ENCODE peak calls at places on chromosomes 6 and 20, in five cellular contexts. R is heart right ventricle, U is left lung, T is body of pancreas, V is neuronal stem cell. Q is an unnamed sample. For H3K4me1 and H3K27me3, the result is how much of the 10 kb centered on the place peaks cover.

GRCh38 chr6:21331221-21331620 is 262.3 kb upstream of the SOX4 start:
- DNase-seq in T (peak), R (no peak), V (no peak), U (no peak), Q (no peak)

GRCh38 chr20:24419786-24420185 is 49.6 kb upstream of the SYNDIG1 start:
- DNase-seq in R (no peak), U (no peak), T (no peak), V (no peak), Q (no peak)

GRCh38 chr6:33428219-33428890 is 8.5 kb downstream of the SYNGAP1 start:
- DNase-seq in U (no peak), R (no peak), T (peak), V (no peak), Q (no peak)

GRCh38 chr6:491233-491632 is 99.7 kb downstream of the IRF4 start:
- DNase-seq in T (no peak), V (no peak), U (no peak), R (no peak), Q (no peak)

GRCh38 chr20:41524980-41525613 is 93.1 kb downstream of the CHD6 start:
- DNase-seq in U (peak), V (no peak), R (peak), T (peak), Q (no peak)

GRCh38 chr6:69456086-69456485 is 340.7 kb downstream of the LMBRD1 start:
- DNase-seq in U (no peak), R (no peak), V (no peak), T (no peak), Q (no peak)

GRCh38 chr6:134983823-134984222 is 33.9 kb upstream of the ALDH8A1 start:
- DNase-seq in U (no peak), R (no peak), T (no peak), V (no peak), Q (no peak)

GRCh38 chr6:111597687-111598086 is 8.0 kb downstream of the TRAF3IP2 start:
- DNase-seq in U (no peak), T (peak), R (no peak), V (no peak), Q (no peak)

GRCh38 chr20:5039255-5039657 is 37.9 kb upstream of the SLC23A2 start:
- DNase-seq in V (no peak), R (no peak), U (no peak), T (no peak), Q (no peak)

GRCh38 chr6:16049178-16049577 is 79.7 kb upstream of the MYLIP start:
- DNase-seq in T (no peak), U (no peak), V (no peak), R (no peak), Q (no peak)

GRCh38 chr6:163955131-163955530 is 540.6 kb downstream of the QKI start:
- DNase-seq in V (no peak), T (no peak), U (no peak), R (no peak), Q (no peak)

GRCh38 chr6:30013296-30013922 is 47.7 kb upstream of the POLR1H start:
- DNase-seq in R (peak), U (peak), V (no peak), T (peak), Q (no peak)

GRCh38 chr6:157944983-157945931 is 36.4 kb upstream of the SYNJ2 start:
- DNase-seq in V (no peak), R (no peak), T (no peak), U (no peak), Q (no peak)

GRCh38 chr6:65448806-65449397 is 258.1 kb downstream of the EYS start:
- DNase-seq in R (no peak), T (no peak), U (no peak), V (no peak), Q (no peak)

GRCh38 chr6:170372380-170373325 is 66.1 kb downstream of the FAM120B start:
- DNase-seq in V (no peak), R (no peak), T (no peak), U (no peak), Q (no peak)

GRCh38 chr6:44074383-44075136 is 52.7 kb downstream of the MRPL14 start:
- DNase-seq in V (peak), R (peak), U (peak), T (peak), Q (no peak)

GRCh38 chr6:166515072-166515810 is 71.2 kb downstream of the RAMACL start:
- DNase-seq in R (no peak), V (no peak), T (no peak), U (no peak), Q (no peak)

GRCh38 chr20:61901421-61902212 is 164.1 kb downstream of the TAF4 start:
- DNase-seq in U (peak), V (no peak), R (peak), T (no peak), Q (no peak)

GRCh38 chr6:56992053-56992452 is 37.1 kb downstream of the BEND6 start:
- DNase-seq in R (no peak), U (no peak), V (no peak), T (no peak), Q (no peak)

GRCh38 chr20:44247676-44248419 is 740 bp downstream of the GDAP1L1 start:
- DNase-seq in R (peak), V (peak), U (no peak), T (no peak), Q (no peak)

GRCh38 chr20:44031822-44032582 is 117.3 kb downstream of the TOX2 start:
- DNase-seq in V (no peak), R (no peak), T (no peak), U (no peak), Q (no peak)

GRCh38 chr20:57526885-57527566 is 2.1 kb upstream of the CTCFL start:
- DNase-seq in U (no peak), T (no peak), V (no peak), R (no peak), Q (no peak)

GRCh38 chr20:50462093-50462685 is 48.0 kb upstream of the PTPN1 start:
- DNase-seq in R (no peak), V (no peak), T (no peak), U (no peak), Q (no peak)

GRCh38 chr20:25089096-25089495 is 7.2 kb upstream of the VSX1 start:
- DNase-seq in V (no peak), U (no peak), R (no peak), T (no peak), Q (no peak)

GRCh38 chr20:8946036-8946926 is 122.6 kb upstream of the PLCB4 start:
- DNase-seq in U (no peak), R (no peak), V (no peak), T (no peak), Q (no peak)

GRCh38 chr6:167154895-167155294 is 2.9 kb downstream of the GPR31 start:
- DNase-seq in V (no peak), T (no peak), R (no peak), U (no peak), Q (no peak)

GRCh38 chr20:4082406-4083102 is 67.2 kb upstream of the RNF24 start:
- DNase-seq in R (peak), T (peak), U (peak), V (peak), Q (peak)

GRCh38 chr6:151445482-151445881 is 6.4 kb downstream of the RMND1 start:
- DNase-seq in T (no peak), U (no peak), R (no peak), V (no peak), Q (no peak)

GRCh38 chr6:151451417-151451949 is 443 bp downstream of the RMND1 start:
- DNase-seq in V (no peak), R (no peak), U (no peak), T (no peak), Q (no peak)

GRCh38 chr6:151447237-151447636 is 4.7 kb downstream of the RMND1 start:
- DNase-seq in R (no peak), T (no peak), V (no peak), U (no peak), Q (no peak)

GRCh38 chr6:151451950-151452749 is at the start of gene RMND1:
- DNase-seq in T (peak), V (peak), U (peak), R (peak), Q (peak)

GRCh38 chr6:151448623-151449022 is 3.3 kb downstream of the RMND1 start:
- DNase-seq in T (no peak), R (no peak), U (no peak), V (no peak), Q (no peak)
- H3K4me1 ChIP-seq in T (under half), R (under half), U (under half), V (under half), Q (under half)

GRCh38 chr20:63394069-63394468 is 32.9 kb upstream of the CHRNA4 start:
- DNase-seq in V (no peak), T (no peak), R (no peak), U (peak), Q (no peak)
- H3K27me3 ChIP-seq in V (under half), T (under half), R (under half), U (under half), Q (under half)

GRCh38 chr20:48626226-48626937 is 201.4 kb downstream of the PREX1 start:
- DNase-seq in R (no peak), T (no peak), V (no peak), U (peak), Q (no peak)
- H3K4me1 ChIP-seq in R (under half), T (under half), V (under half), U (under half), Q (under half)

GRCh38 chr6:132733288-132733687 is 19.4 kb upstream of the VNN1 start:
- DNase-seq in R (no peak), T (no peak), V (no peak), U (no peak), Q (no peak)
- H3K27me3 ChIP-seq in R (under half), T (under half), V (under half), U (under half), Q (under half)

GRCh38 chr20:63453029-63453523 is 19.4 kb downstream of the KCNQ2 start:
- DNase-seq in U (no peak), V (no peak), R (no peak), T (no peak), Q (no peak)
- H3K4me1 ChIP-seq in U (under half), V (under half), R (under half), T (under half), Q (under half)

DNA sequence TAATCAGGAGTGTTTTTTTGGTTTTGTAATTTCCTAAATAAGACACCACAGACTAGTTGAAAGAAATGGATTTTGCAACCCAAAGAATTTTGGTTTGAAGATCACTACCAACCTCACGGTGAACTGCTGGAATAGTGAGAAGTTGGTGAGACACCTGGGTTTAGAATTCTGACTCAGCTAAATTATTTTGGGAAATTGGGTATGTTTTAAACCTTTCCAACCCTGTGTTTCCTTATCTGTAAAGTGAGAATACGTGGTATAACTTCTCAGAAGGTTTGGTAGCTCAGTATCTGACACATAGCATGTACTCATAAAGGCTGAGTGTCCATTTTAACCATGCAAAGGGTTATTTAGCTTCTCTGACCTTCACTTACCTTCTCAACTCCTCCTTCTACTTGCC is 261.9 kb downstream of the FOXA2 start:
- DNase-seq in U (no peak), T (no peak), R (no peak), V (no peak), Q (no peak)
- H3K27me3 ChIP-seq in U (under half), T (under half), R (under half), V (under half), Q (under half)